ENCODE peak calls at places on chromosome 4, in nine cellular contexts. V is MM.1S, O is left ventricle myocardium inferior, D is sigmoid colon, W is NB4, K is WTC11, X is suprapubic skin, R is progenitor cell of endocrine pancreas, F is astrocyte of the spinal cord. B is an unnamed sample.
A peak's percentile ranks its signal among the peaks of the same experiment; 100 is the strongest.

GRCh38 chr4:112515278-112516075 is 503 bp downstream of the NEUROG2 start:
- DNase-seq in O (no peak), V (peak; percentile 50), X (no peak), K (peak; percentile 57), W (peak; percentile 64), D (no peak), F (no peak), R (peak; percentile 20), B (no peak)

GRCh38 chr4:43757147-43757546 is 691.5 kb downstream of the KCTD8 start:
- DNase-seq in D (no peak), X (no peak), F (peak; percentile 1), K (no peak), O (no peak), W (no peak), R (no peak), V (no peak), B (no peak)

GRCh38 chr4:176467011-176467410 is 147.2 kb downstream of the SPCS3 start:
- DNase-seq in V (no peak), D (no peak), F (peak; percentile 46), R (no peak), O (no peak), W (no peak), X (no peak), K (no peak), B (no peak)

GRCh38 chr4:170047774-170048354 is 21.7 kb upstream of the MFAP3L start:
- DNase-seq in R (peak; percentile 27), D (no peak), O (no peak), V (peak; percentile 63), X (peak; percentile 84), F (peak; percentile 81), K (peak; percentile 52), W (peak; percentile 66), B (no peak)

GRCh38 chr4:27184508-27185155 is 324.0 kb downstream of the STIM2 start:
- DNase-seq in D (no peak), O (no peak), F (no peak), R (no peak), X (no peak), V (no peak), K (no peak), W (no peak), B (no peak)

GRCh38 chr4:56804551-56804950 is 16.9 kb downstream of the SPINK2 start:
- DNase-seq in D (no peak), V (peak; percentile 43), O (no peak), K (no peak), W (peak; percentile 67), F (peak; percentile 83), X (no peak), R (no peak), B (no peak)

GRCh38 chr4:108466936-108467902 is 153.2 kb upstream of the RPL34 start:
- DNase-seq in X (no peak), V (peak; percentile 98), K (no peak), O (no peak), F (peak; percentile 95), R (no peak), D (no peak), W (no peak), B (no peak)

GRCh38 chr4:80264352-80264647 is 2.2 kb upstream of the FGF5 start:
- DNase-seq in V (no peak), X (no peak), K (no peak), O (no peak), F (no peak), R (no peak), W (no peak), D (no peak), B (no peak)

GRCh38 chr4:185238261-185238681 is 28.9 kb downstream of the SNX25 start:
- DNase-seq in F (no peak), X (no peak), W (no peak), D (no peak), V (no peak), O (no peak), R (no peak), K (no peak), B (no peak)

GRCh38 chr4:153792007-153792892 is 3.4 kb upstream of the SFRP2 start:
- DNase-seq in O (no peak), R (peak; percentile 76), D (peak; percentile 84), W (peak; percentile 43), V (no peak), F (peak; percentile 34), K (peak; percentile 93), X (no peak), B (no peak)

GRCh38 chr4:58144721-58145120 is 1034.5 kb upstream of the IGFBP7 start:
- DNase-seq in D (no peak), R (no peak), O (no peak), X (no peak), F (no peak), W (no peak), K (no peak), V (no peak), B (no peak)

GRCh38 chr4:38060829-38061431 is 100.7 kb downstream of the PTTG2 start:
- DNase-seq in F (peak; percentile 56), V (no peak), R (no peak), K (no peak), O (no peak), X (no peak), D (no peak), W (no peak), B (no peak)

GRCh38 chr4:56821394-56822263 is at the start of gene SPINK2:
- DNase-seq in K (peak; percentile 90), X (no peak), O (peak; percentile 26), R (peak; percentile 47), D (no peak), V (peak; percentile 81), W (peak; percentile 44), F (no peak), B (no peak)

GRCh38 chr4:37946503-37947179 is 13.6 kb upstream of the PTTG2 start:
- DNase-seq in V (no peak), D (no peak), W (peak; percentile 78), K (no peak), F (no peak), O (no peak), R (no peak), X (no peak), B (no peak)

GRCh38 chr4:39539026-39539690 is 11.9 kb upstream of the UGDH start:
- DNase-seq in O (no peak), R (no peak), W (no peak), D (no peak), V (no peak), F (peak; percentile 66), X (no peak), K (no peak), B (no peak)

DNA sequence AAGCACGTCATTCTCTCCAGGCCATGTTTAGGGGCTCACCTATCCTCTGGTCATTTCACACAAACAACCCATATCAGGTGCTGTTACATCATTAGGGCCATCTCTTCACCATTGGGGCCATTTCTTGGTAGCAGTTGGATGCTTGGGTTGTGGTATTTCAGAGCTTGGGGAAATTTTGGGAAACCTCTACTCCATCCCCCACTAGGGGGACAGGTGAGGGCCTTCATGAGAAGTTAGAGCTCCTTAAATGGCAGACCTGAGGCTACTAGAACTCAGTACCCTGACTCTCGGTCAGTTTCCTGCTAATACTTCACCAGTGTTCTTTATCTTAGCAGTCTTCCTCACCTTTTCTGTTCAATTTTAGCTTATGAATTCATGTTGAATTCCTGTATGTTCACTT is 50.2 kb downstream of the ZNF827 start:
- DNase-seq in O (no peak), F (no peak), X (no peak), V (no peak), D (no peak), W (no peak), R (no peak), K (no peak), B (no peak)
- TF ChIP-seq CTCF in O (no peak), F (peak; percentile 13), X (no peak), V (peak; percentile 12), D (no peak), W (no peak), R (peak; percentile 34), K (peak; percentile 44), B (no peak)

GRCh38 chr4:72951147-72951546 is 118.4 kb downstream of the COX18 start:
- DNase-seq in O (no peak), D (no peak), X (no peak), F (no peak), W (no peak), K (no peak), R (no peak), V (no peak), B (no peak)
- TF ChIP-seq CTCF in O (no peak), D (no peak), X (no peak), F (peak; percentile 41), W (no peak), K (peak; percentile 7), R (peak; percentile 28), V (no peak), B (peak; percentile 63)

DNA sequence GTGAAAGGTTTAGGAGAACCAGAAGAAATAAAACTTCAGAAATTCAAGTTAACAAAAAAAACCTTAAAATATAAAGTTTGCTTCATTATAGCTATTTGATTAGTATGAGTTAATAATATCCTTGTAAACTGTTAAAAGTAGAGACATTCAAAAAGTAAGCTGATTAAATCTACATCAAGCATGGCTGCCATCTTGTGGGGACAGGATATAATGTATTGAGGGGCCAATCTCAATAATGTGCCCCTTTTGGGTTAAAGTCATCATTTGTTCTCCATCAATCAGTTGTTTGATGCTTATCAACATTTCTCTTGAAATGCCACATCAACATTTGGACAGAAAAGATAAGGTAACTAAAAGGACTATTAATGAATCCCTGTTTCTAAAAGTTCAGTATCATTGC is 4.6 kb upstream of the GRID2 start:
- DNase-seq in D (no peak), W (no peak), F (peak; percentile 23), X (no peak), V (no peak), O (no peak), R (no peak), K (no peak), B (no peak)
- TF ChIP-seq CTCF in D (no peak), W (no peak), F (peak; percentile 45), X (no peak), V (peak; percentile 18), O (peak; percentile 20), R (peak; percentile 21), K (no peak), B (peak; percentile 74)

DNA sequence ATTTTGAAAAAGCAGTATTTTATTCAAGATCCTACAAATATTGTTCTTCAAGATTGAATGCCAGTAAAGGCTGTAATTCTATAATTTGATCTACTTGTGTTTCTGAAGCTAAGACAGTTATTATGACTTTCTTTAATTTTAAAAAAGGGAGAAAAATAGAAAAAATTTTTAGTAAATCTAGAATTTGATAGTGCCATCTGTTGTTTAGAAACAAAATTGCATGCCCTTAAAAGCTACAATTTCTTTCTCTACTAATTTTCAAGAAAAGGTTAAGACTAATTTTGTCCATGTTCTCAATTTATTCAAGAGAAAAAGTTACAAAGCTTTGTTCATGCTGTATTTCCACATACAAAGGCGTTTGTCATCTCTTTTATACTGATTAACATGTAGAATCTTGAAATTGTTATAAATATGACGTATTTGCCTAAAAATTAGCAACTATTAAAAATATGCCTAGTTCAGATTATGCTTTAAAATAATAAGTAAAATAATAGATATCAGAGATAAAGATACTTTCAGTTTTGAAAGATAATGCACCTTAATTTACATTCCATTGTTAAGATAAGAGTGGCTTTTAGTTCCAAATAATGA is 25.6 kb upstream of the MMRN1 start:
- DNase-seq in O (no peak), D (no peak), F (peak; percentile 21), R (no peak), W (no peak), V (peak; percentile 25), X (no peak), K (no peak), B (no peak)
- TF ChIP-seq CTCF in O (peak; percentile 67), D (no peak), F (peak; percentile 41), R (peak; percentile 62), W (no peak), V (peak; percentile 53), X (peak; percentile 46), K (peak; percentile 31), B (peak; percentile 91)